ENCODE peak calls at places on chromosomes 12 and 14, in seven cellular contexts. R is effector CD8-positive, alpha-beta T cell; E is naive thymus-derived CD4-positive, alpha-beta T cell; Y is central memory CD4-positive, alpha-beta T cell; X is substantia nigra; N is HT-29; T is mesendoderm. P is an unnamed sample.

GRCh38 chr12:100992194-100992593 is 197.6 kb downstream of the ANO4 start:
- DNase-seq in R (no peak), E (no peak), Y (no peak), X (no peak), N (no peak), T (no peak), P (no peak)

GRCh38 chr12:122004633-122005071 is 17.0 kb upstream of the BCL7A start:
- DNase-seq in R (no peak), E (no peak), Y (no peak), X (no peak), N (no peak), T (no peak), P (no peak)

GRCh38 chr14:25622752-25623151 is 572.8 kb upstream of the STXBP6 start:
- DNase-seq in R (no peak), E (no peak), Y (no peak), X (no peak), N (no peak), T (no peak), P (no peak)

GRCh38 chr12:77087427-77087826 is 22.1 kb upstream of the E2F7 start:
- DNase-seq in R (no peak), E (no peak), Y (no peak), X (no peak), N (no peak), T (no peak), P (no peak)

GRCh38 chr14:37673439-37673838 is 78.0 kb downstream of the TTC6 start:
- DNase-seq in R (no peak), E (no peak), Y (no peak), X (no peak), N (no peak), T (no peak), P (no peak)

GRCh38 chr14:57526942-57527341 is 33.3 kb upstream of the CCDC198 start:
- DNase-seq in R (no peak), E (no peak), Y (no peak), X (no peak), N (no peak), T (peak), P (peak)

GRCh38 chr12:115452751-115453281 is 768.8 kb upstream of the TBX3 start:
- DNase-seq in R (no peak), E (no peak), Y (no peak), X (no peak), N (no peak), T (peak), P (peak)

GRCh38 chr14:68191567-68192321 is 372.2 kb downstream of the RAD51B start:
- DNase-seq in R (no peak), E (no peak), Y (no peak), X (no peak), N (peak), T (no peak), P (no peak)

GRCh38 chr14:70838076-70838475 is 28.8 kb upstream of the MAP3K9 start:
- DNase-seq in R (no peak), E (no peak), Y (no peak), X (no peak), N (no peak), T (no peak), P (no peak)

GRCh38 chr12:105420659-105421240 is 90.3 kb downstream of the C12orf75 start:
- DNase-seq in R (peak), E (peak), Y (peak), X (peak), N (peak), T (peak), P (peak)

GRCh38 chr14:101774006-101774755 is 12.7 kb downstream of the PPP2R5C start:
- DNase-seq in R (no peak), E (no peak), Y (no peak), X (no peak), N (no peak), T (no peak), P (no peak)

GRCh38 chr14:68662395-68662794 is 130.5 kb downstream of the ZFP36L1 start:
- DNase-seq in R (no peak), E (no peak), Y (no peak), X (no peak), N (no peak), T (no peak), P (no peak)

GRCh38 chr12:25583545-25583944 is 30.5 kb upstream of the LMNTD1 start:
- DNase-seq in R (no peak), E (no peak), Y (no peak), X (no peak), N (peak), T (peak), P (peak)

GRCh38 chr12:113932411-113933196 is 33.5 kb downstream of the RBM19 start:
- DNase-seq in R (no peak), E (no peak), Y (no peak), X (peak), N (no peak), T (peak), P (peak)

GRCh38 chr12:24280085-24280842 is 330.8 kb upstream of the SOX5 start:
- DNase-seq in R (no peak), E (no peak), Y (no peak), X (no peak), N (no peak), T (no peak), P (no peak)

GRCh38 chr14:79369359-79370332 is 841.7 kb downstream of the DIO2 start:
- DNase-seq in R (no peak), E (no peak), Y (no peak), X (no peak), N (no peak), T (no peak), P (no peak)

GRCh38 chr12:111425655-111426054 is 19.9 kb downstream of the SH2B3 start:
- DNase-seq in R (no peak), E (no peak), Y (no peak), X (no peak), N (peak), T (no peak), P (no peak)

GRCh38 chr12:94079965-94080683 is 68.3 kb upstream of the PLXNC1 start:
- DNase-seq in R (no peak), E (no peak), Y (no peak), X (no peak), N (no peak), T (no peak), P (no peak)

GRCh38 chr14:104130974-104131651 is 7.3 kb upstream of the KIF26A start:
- DNase-seq in R (no peak), E (no peak), Y (no peak), X (peak), N (peak), T (peak), P (peak)

GRCh38 chr12:49476091-49476490 is 62.7 kb upstream of the KCNH3 start:
- DNase-seq in R (no peak), E (no peak), Y (no peak), X (no peak), N (no peak), T (peak), P (peak)

GRCh38 chr14:34981743-34982420 is 910 bp upstream of the SRP54 start:
- DNase-seq in R (peak), E (peak), Y (peak), X (no peak), N (no peak), T (peak), P (peak)

GRCh38 chr14:95328876-95329503 is 9.3 kb upstream of the CLMN start:
- DNase-seq in R (no peak), E (no peak), Y (no peak), X (no peak), N (no peak), T (no peak), P (no peak)

GRCh38 chr12:50200507-50201273 is 33.5 kb upstream of the CERS5 start:
- DNase-seq in R (no peak), E (no peak), Y (no peak), X (no peak), N (no peak), T (no peak), P (no peak)

GRCh38 chr12:77130193-77130592 is 64.8 kb upstream of the E2F7 start:
- DNase-seq in R (no peak), E (no peak), Y (no peak), X (no peak), N (no peak), T (no peak), P (no peak)

GRCh38 chr14:102248121-102248520 is 56.8 kb downstream of the MOK start:
- DNase-seq in R (no peak), E (no peak), Y (no peak), X (no peak), N (no peak), T (peak), P (peak)

GRCh38 chr12:115456946-115457689 is 773.1 kb upstream of the TBX3 start:
- DNase-seq in R (no peak), E (no peak), Y (no peak), X (no peak), N (peak), T (peak), P (peak)

GRCh38 chr12:51905507-51906438 is 1.5 kb upstream of the ACVRL1 start:
- DNase-seq in R (no peak), E (no peak), Y (no peak), X (no peak), N (no peak), T (peak), P (peak)

GRCh38 chr14:99575043-99576023 is 28.7 kb downstream of the CCDC85C start:
- DNase-seq in R (no peak), E (no peak), Y (no peak), X (no peak), N (peak), T (peak), P (no peak)

GRCh38 chr12:103785243-103786031 is 55.6 kb downstream of the NT5DC3 start:
- DNase-seq in R (no peak), E (no peak), Y (no peak), X (no peak), N (no peak), T (no peak), P (no peak)

GRCh38 chr14:78022059-78022458 is 148.1 kb upstream of the NRXN3 start:
- DNase-seq in R (no peak), E (no peak), Y (no peak), X (peak), N (peak), T (peak), P (peak)

GRCh38 chr12:68924546-68924945 is 8.4 kb downstream of the CPM start:
- DNase-seq in R (no peak), E (no peak), Y (no peak), X (no peak), N (no peak), T (no peak), P (no peak)

GRCh38 chr12:108759914-108760313 is 28.6 kb upstream of the CORO1C start:
- DNase-seq in R (no peak), E (no peak), Y (no peak), X (no peak), N (no peak), T (no peak), P (no peak)

GRCh38 chr12:52915637-52916036 is 10.8 kb upstream of the KRT8 start:
- DNase-seq in R (no peak), E (no peak), Y (no peak), X (no peak), N (peak), T (no peak), P (no peak)